ENCODE peak calls at places on chromosomes 11 and 22, in six cellular contexts. L, Z, T, P, V and C are unnamed samples.

GRCh38 chr22:20211997-20212753 is 55.9 kb downstream of the RTN4R start:
- DNase-seq in L (no peak), T (no peak), Z (peak), V (no peak), P (no peak), C (peak)

GRCh38 chr11:94800394-94800793 is 32.2 kb downstream of the AMOTL1 start:
- DNase-seq in P (no peak), T (no peak), Z (no peak), V (no peak), L (no peak), C (no peak)

GRCh38 chr11:96228472-96228871 is 114.5 kb downstream of the MAML2 start:
- DNase-seq in L (no peak), P (peak), Z (no peak), T (peak), V (no peak), C (peak)

GRCh38 chr11:113579292-113579940 is 104.2 kb upstream of the DRD2 start:
- DNase-seq in Z (no peak), L (no peak), V (no peak), T (no peak), P (no peak), C (no peak)

GRCh38 chr11:94128171-94128745 is 383 bp upstream of the PANX1 start:
- DNase-seq in V (no peak), T (no peak), L (peak), P (no peak), Z (no peak), C (no peak)

GRCh38 chr22:20589614-20590476 is 82.4 kb downstream of the MED15 start:
- DNase-seq in P (no peak), L (no peak), Z (no peak), V (no peak), T (no peak), C (no peak)

GRCh38 chr22:49589301-49589700 is 238.4 kb downstream of the BRD1 start:
- DNase-seq in L (no peak), Z (no peak), P (no peak), T (no peak), V (no peak), C (no peak)

GRCh38 chr22:27801616-27802388 is at the start of gene MN1:
- DNase-seq in Z (no peak), V (no peak), L (peak), T (peak), P (no peak), C (peak)

GRCh38 chr11:32615422-32615821 is 31.8 kb downstream of the EIF3M start:
- DNase-seq in P (peak), L (no peak), Z (no peak), T (peak), V (no peak), C (no peak)

GRCh38 chr11:119373059-119373875 is 8.2 kb downstream of the USP2 start:
- DNase-seq in T (no peak), P (peak), L (no peak), Z (no peak), V (no peak), C (no peak)

GRCh38 chr22:17138451-17139042 is 17.4 kb upstream of the TMEM121B start:
- DNase-seq in L (no peak), V (no peak), Z (no peak), T (no peak), P (no peak), C (no peak)

GRCh38 chr22:49583341-49583740 is 244.3 kb downstream of the BRD1 start:
- DNase-seq in Z (no peak), P (no peak), T (no peak), V (no peak), L (no peak), C (no peak)

GRCh38 chr11:45926536-45927331 is 4.3 kb downstream of the LARGE2 start:
- DNase-seq in T (no peak), V (no peak), P (no peak), L (no peak), Z (no peak), C (no peak)

GRCh38 chr11:47272706-47273105 is 2.8 kb downstream of the MADD start:
- DNase-seq in V (no peak), T (no peak), P (no peak), L (no peak), Z (no peak), C (peak)

GRCh38 chr11:6387811-6388599 is 2.3 kb upstream of the SMPD1 start:
- DNase-seq in T (peak), Z (no peak), L (no peak), V (no peak), P (peak), C (peak)

GRCh38 chr11:14443642-14444041 is 56.0 kb downstream of the COPB1 start:
- DNase-seq in L (no peak), V (no peak), T (peak), Z (no peak), P (peak), C (peak)

GRCh38 chr11:2304156-2305139 is 2.6 kb downstream of the TSPAN32 start:
- DNase-seq in T (no peak), P (no peak), L (no peak), Z (no peak), V (no peak), C (no peak)

GRCh38 chr22:44202261-44202789 is 21.6 kb downstream of the PARVG start:
- DNase-seq in P (no peak), T (no peak), Z (no peak), L (no peak), V (no peak), C (peak)

GRCh38 chr11:75314771-75315438 is 36.6 kb downstream of the ARRB1 start:
- DNase-seq in Z (no peak), V (no peak), P (no peak), T (no peak), L (no peak), C (no peak)

GRCh38 chr11:46308632-46309419 is 31.4 kb downstream of the CREB3L1 start:
- DNase-seq in L (peak), T (peak), P (peak), Z (peak), V (no peak), C (peak)

GRCh38 chr22:49626361-49627216 is 201.1 kb downstream of the BRD1 start:
- DNase-seq in L (no peak), P (no peak), V (no peak), T (no peak), Z (no peak), C (no peak)

GRCh38 chr22:19844423-19845368 is 10.0 kb downstream of the GNB1L start:
- DNase-seq in V (no peak), L (no peak), Z (no peak), P (no peak), T (no peak), C (peak)

GRCh38 chr11:97254790-97255189 is 865.0 kb downstream of the JRKL start:
- DNase-seq in L (no peak), T (no peak), Z (no peak), P (no peak), V (no peak), C (no peak)

GRCh38 chr11:15688351-15688792 is 573.6 kb downstream of the INSC start:
- DNase-seq in T (no peak), P (no peak), L (no peak), Z (no peak), V (no peak), C (peak)

GRCh38 chr22:26529345-26529744 is 17.1 kb upstream of the TFIP11 start:
- DNase-seq in P (peak), L (no peak), Z (no peak), V (no peak), T (peak), C (no peak)

GRCh38 chr11:34566736-34567135 is 53.1 kb upstream of the ELF5 start:
- DNase-seq in L (no peak), Z (no peak), P (no peak), V (no peak), T (no peak), C (no peak)

GRCh38 chr11:117607449-117607848 is 189.6 kb downstream of the DSCAML1 start:
- DNase-seq in L (no peak), P (no peak), T (no peak), V (no peak), Z (no peak), C (no peak)

GRCh38 chr11:21567628-21568290 is 625.1 kb upstream of the ANO5 start:
- DNase-seq in P (no peak), V (no peak), T (peak), Z (no peak), L (no peak), C (no peak)

GRCh38 chr11:74909363-74909762 is 39.5 kb downstream of the XRRA1 start:
- DNase-seq in V (no peak), L (no peak), Z (no peak), P (no peak), T (no peak), C (no peak)

GRCh38 chr11:106594751-106595351 is 423.4 kb downstream of the GUCY1A2 start:
- DNase-seq in P (no peak), L (no peak), T (no peak), V (no peak), Z (no peak), C (peak)
- TF ChIP-seq BHLHE40 in P (no peak), L (no peak), T (no peak), V (no peak), Z (no peak), C (no peak)

GRCh38 chr22:42217019-42217751 is 53.3 kb downstream of the TCF20 start:
- DNase-seq in Z (no peak), L (no peak), T (peak), P (no peak), V (peak), C (peak)
- TF ChIP-seq BHLHE40 in Z (no peak), L (no peak), T (no peak), P (no peak), V (no peak), C (no peak)

GRCh38 chr11:66906077-66906929 is 49.4 kb downstream of the LRFN4 start:
- DNase-seq in T (peak), V (no peak), L (no peak), P (peak), Z (no peak), C (peak)
- TF ChIP-seq BHLHE40 in T (no peak), V (no peak), L (no peak), P (no peak), Z (no peak), C (no peak)

DNA sequence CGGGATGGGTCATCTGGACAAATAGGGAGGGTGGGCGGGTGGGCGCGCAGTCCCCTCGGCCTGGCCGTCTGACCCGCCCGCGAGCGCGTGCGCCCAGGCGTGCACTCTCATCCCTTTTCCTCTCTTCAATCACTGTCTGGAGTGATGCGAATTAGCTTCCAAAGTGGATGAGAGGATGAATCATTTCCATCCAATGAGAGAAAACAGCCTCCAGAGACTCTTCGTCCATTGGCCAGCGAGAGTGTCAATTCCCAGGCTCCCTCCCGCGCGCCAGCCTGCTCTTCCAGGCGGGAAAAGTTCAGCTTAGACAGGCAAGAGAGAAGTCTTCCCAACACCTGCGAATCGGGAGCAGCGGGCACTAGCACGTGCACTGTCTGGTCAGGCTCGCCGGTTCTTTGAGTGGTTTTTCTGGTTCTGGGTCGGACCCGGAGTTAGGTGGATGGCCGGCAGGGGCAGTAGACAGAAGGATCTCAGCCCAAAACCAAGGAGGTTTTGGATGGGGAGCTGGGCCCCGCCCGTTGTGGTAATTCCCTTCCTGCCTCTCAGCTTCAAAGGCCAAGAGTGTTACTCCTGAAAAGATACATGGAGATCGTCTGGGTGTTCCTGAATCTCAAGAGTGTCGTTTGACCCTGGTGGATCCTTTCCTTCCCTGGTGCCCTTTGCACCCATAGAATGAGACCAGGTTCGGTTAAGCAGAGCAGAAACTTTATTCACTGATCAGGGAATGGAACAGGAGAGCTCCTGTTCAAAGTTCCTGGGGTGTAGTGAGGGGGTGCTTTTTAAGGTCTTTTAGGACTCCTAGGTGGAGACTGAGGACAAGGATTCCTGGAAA is 33.4 kb upstream of the GLYATL1 start:
- DNase-seq in L (no peak), P (no peak), T (peak), Z (peak), V (no peak), C (peak)
- TF ChIP-seq BHLHE40 in L (no peak), P (no peak), T (no peak), Z (no peak), V (no peak), C (no peak)

DNA sequence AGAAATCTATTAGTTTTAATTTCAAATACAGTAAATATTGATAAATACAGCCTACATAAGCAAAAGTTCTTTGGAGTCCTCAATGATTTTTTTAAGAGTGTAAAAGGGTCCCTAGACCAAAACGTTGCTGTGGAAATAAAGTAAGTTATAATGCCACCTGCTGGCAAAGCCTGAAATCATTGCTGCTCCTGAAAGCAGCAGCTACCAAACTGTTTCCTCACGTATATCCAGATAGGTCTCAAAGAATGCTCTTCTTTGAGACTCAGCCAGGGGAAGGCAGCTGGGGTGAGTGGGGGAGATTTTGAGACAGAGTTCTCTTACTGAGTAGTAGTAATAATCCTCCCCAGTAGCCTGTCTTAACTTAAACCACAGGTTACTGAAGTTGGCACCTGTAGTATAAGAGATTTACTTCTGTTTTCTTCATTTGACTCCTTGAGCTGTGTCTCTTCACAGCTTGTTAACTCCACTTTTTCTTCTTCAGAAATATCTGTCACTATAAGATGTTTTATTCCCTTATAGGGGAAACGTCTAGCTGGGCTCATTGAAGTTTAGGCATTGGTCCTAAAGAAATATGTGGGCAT is 78.1 kb downstream of the BTBD10 start:
- DNase-seq in T (peak), L (peak), Z (peak), V (peak), P (peak), C (peak)
- TF ChIP-seq BHLHE40 in T (no peak), L (no peak), Z (no peak), V (no peak), P (no peak), C (no peak)

GRCh38 chr11:61082931-61083531 is 19.3 kb upstream of the CD5 start:
- DNase-seq in Z (no peak), V (no peak), T (no peak), L (no peak), P (no peak), C (no peak)
- TF ChIP-seq BHLHE40 in Z (no peak), V (no peak), T (no peak), L (no peak), P (no peak), C (no peak)

GRCh38 chr11:70819022-70819421 is 420.7 kb downstream of the CTTN start:
- DNase-seq in Z (no peak), V (no peak), P (no peak), L (no peak), T (no peak), C (no peak)

GRCh38 chr11:70824590-70825300 is 426.4 kb downstream of the CTTN start:
- DNase-seq in L (no peak), P (no peak), Z (no peak), T (no peak), V (no peak), C (no peak)

GRCh38 chr11:70820311-70820710 is 422.0 kb downstream of the CTTN start:
- DNase-seq in V (no peak), T (no peak), L (no peak), Z (no peak), P (no peak), C (no peak)

GRCh38 chr11:70823771-70824170 is 425.4 kb downstream of the CTTN start:
- DNase-seq in L (no peak), V (no peak), Z (no peak), P (no peak), T (no peak), C (no peak)

DNA sequence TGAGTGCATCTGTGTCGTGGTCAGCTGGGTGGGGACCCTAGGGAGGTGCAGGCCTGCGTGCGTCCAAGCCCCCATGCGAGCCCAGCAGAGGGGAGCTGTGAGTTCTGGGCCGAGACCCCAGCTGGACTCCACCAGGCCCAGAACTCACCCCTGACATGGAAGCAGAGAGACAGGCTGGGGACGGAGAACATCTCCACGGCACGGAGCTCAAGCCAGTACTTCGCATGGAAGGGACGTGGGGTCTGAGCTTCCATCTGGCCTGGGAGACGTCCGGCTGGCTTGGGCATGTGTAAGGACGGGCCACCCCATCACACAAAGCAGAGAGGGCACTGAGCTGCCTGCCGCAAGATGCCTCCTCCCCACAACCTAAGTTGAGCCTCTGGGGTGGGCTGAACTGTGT is 422.4 kb downstream of the CTTN start:
- DNase-seq in P (no peak), T (no peak), Z (no peak), L (no peak), V (no peak), C (no peak)
- TF ChIP-seq BHLHE40 in P (no peak), T (no peak), Z (no peak), L (no peak), V (no peak), C (no peak)